ENCODE peak calls at places on chromosomes 7 and 10, in nine cellular contexts. O is stimulated activated CD4-positive, alpha-beta T cell treated with anti-CD3 and anti-CD28 coated beads, Interleukin-4, amount 100 ng/mL, for 1 hour; C is NCI-H146; I is AG08396; X is substantia nigra; N is activated T-helper 1 cell treated with anti-CD3 and anti-CD28 coated beads, Interleukin-2, amount 50 U/mL, for 16 hours; Y is K562; J is sigmoid colon; G is T-helper 1 cell. P is an unnamed sample.
A peak's percentile ranks its signal among the peaks of the same experiment; 100 is the strongest.

GRCh38 chr10:54900584-54900983 is 99.6 kb upstream of the PCDH15 start:
- DNase-seq in O (no peak), C (no peak), I (no peak), X (no peak), N (no peak), Y (no peak), J (no peak), G (no peak), P (no peak)

GRCh38 chr7:30865821-30866220 is 45.8 kb upstream of the AQP1 start:
- DNase-seq in O (no peak), C (no peak), I (no peak), X (no peak), N (no peak), Y (no peak), J (no peak), G (no peak), P (no peak)

GRCh38 chr10:44199991-44200655 is 184.8 kb downstream of the CXCL12 start:
- DNase-seq in O (no peak), C (no peak), I (no peak), X (no peak), N (no peak), Y (no peak), J (peak; percentile 53), G (no peak), P (no peak)

GRCh38 chr10:98403812-98404504 is 11.0 kb downstream of the PYROXD2 start:
- DNase-seq in O (no peak), C (no peak), I (no peak), X (no peak), N (no peak), Y (no peak), J (no peak), G (no peak), P (no peak)

GRCh38 chr7:104252409-104253134 is 44.8 kb upstream of the ORC5 start:
- DNase-seq in O (no peak), C (no peak), I (no peak), X (no peak), N (no peak), Y (peak; percentile 14), J (no peak), G (no peak), P (no peak)

GRCh38 chr10:19480296-19480695 is 335.9 kb upstream of the PLXDC2 start:
- DNase-seq in O (no peak), C (no peak), I (no peak), X (no peak), N (no peak), Y (no peak), J (no peak), G (no peak), P (no peak)

GRCh38 chr10:132397036-132397541 is at the start of gene PWWP2B:
- DNase-seq in O (peak; percentile 68), C (peak; percentile 32), I (peak; percentile 88), X (no peak), N (peak; percentile 37), Y (peak; percentile 57), J (peak; percentile 77), G (peak; percentile 48), P (no peak)

GRCh38 chr10:124481717-124482116 is 20.1 kb downstream of the LHPP start:
- DNase-seq in O (no peak), C (no peak), I (no peak), X (no peak), N (no peak), Y (no peak), J (no peak), G (no peak), P (no peak)

GRCh38 chr10:82982110-82982608 is 1107.2 kb downstream of the NRG3 start:
- DNase-seq in O (no peak), C (no peak), I (peak; percentile 70), X (no peak), N (no peak), Y (no peak), J (no peak), G (no peak), P (no peak)

GRCh38 chr7:111730476-111731300 is 168.4 kb upstream of the IMMP2L start:
- DNase-seq in O (no peak), C (peak; percentile 10), I (peak; percentile 41), X (no peak), N (no peak), Y (peak; percentile 75), J (no peak), G (no peak), P (no peak)

GRCh38 chr10:51683031-51683830 is 16.2 kb downstream of the CSTF2T start:
- DNase-seq in O (no peak), C (no peak), I (no peak), X (no peak), N (no peak), Y (no peak), J (no peak), G (no peak), P (no peak)

GRCh38 chr10:30858499-30858898 is 173.2 kb downstream of the ZNF438 start:
- DNase-seq in O (no peak), C (no peak), I (no peak), X (no peak), N (no peak), Y (no peak), J (no peak), G (no peak), P (no peak)

GRCh38 chr10:1594372-1595241 is 142.7 kb downstream of the ADARB2 start:
- DNase-seq in O (no peak), C (no peak), I (no peak), X (no peak), N (no peak), Y (no peak), J (no peak), G (no peak), P (no peak)

GRCh38 chr7:14924398-14924797 is 21.8 kb upstream of the DGKB start:
- DNase-seq in O (no peak), C (no peak), I (no peak), X (no peak), N (no peak), Y (no peak), J (no peak), G (no peak), P (no peak)

GRCh38 chr7:438916-439315 is 80.7 kb downstream of the PDGFA start:
- DNase-seq in O (no peak), C (no peak), I (no peak), X (no peak), N (no peak), Y (no peak), J (no peak), G (no peak), P (no peak)

GRCh38 chr7:96996111-96996936 is 9.0 kb upstream of the DLX6 start:
- DNase-seq in O (no peak), C (no peak), I (peak; percentile 5), X (no peak), N (no peak), Y (no peak), J (no peak), G (no peak), P (no peak)

P was measured in KG1.